ENCODE peak calls at places on chromosome 11, in ten cellular contexts. I is GM12891, C is GM12892, U is adrenal gland, T is sigmoid colon, D is stomach, P is A549, R is transverse colon, Y is Peyer's patch, W is IMR-90. V is an unnamed sample.

GRCh38 chr11:67006029-67006884 is 16.7 kb upstream of the SYT12 start:
- DNase-seq in I (peak), D (no peak), U (no peak), R (no peak), W (no peak), P (peak), T (no peak), C (no peak), Y (no peak), V (peak)

GRCh38 chr11:69123593-69124545 is 31.9 kb upstream of the SMIM38 start:
- DNase-seq in C (no peak), W (no peak), P (no peak), U (no peak), I (no peak), Y (no peak), T (no peak), D (no peak), R (no peak), V (no peak)

GRCh38 chr11:94734563-94735275 is 33.4 kb upstream of the AMOTL1 start:
- DNase-seq in T (no peak), P (no peak), Y (no peak), D (no peak), I (no peak), U (no peak), C (no peak), R (no peak), W (no peak), V (no peak)

GRCh38 chr11:76623884-76624419 is 46.6 kb downstream of the LRRC32 start:
- DNase-seq in U (no peak), I (no peak), P (no peak), Y (no peak), W (no peak), R (no peak), C (no peak), T (no peak), D (no peak), V (no peak)

GRCh38 chr11:96315476-96315875 is 27.5 kb downstream of the MAML2 start:
- DNase-seq in W (no peak), U (no peak), C (no peak), R (no peak), T (no peak), I (no peak), P (no peak), Y (no peak), D (no peak), V (no peak)

GRCh38 chr11:133531971-133532651 is at the start of gene OPCML:
- DNase-seq in P (no peak), I (no peak), R (no peak), T (no peak), D (no peak), C (no peak), U (no peak), Y (no peak), W (no peak), V (no peak)

GRCh38 chr11:76209956-76210885 is 3.9 kb upstream of the WNT11 start:
- DNase-seq in P (no peak), R (peak), U (peak), I (no peak), C (no peak), Y (peak), W (peak), T (peak), D (peak), V (peak)

GRCh38 chr11:122882809-122883681 is 486 bp downstream of the JHY start:
- DNase-seq in P (peak), C (peak), I (peak), Y (peak), T (peak), U (peak), W (peak), R (peak), D (peak), V (peak)

GRCh38 chr11:35145249-35145648 is 6.3 kb downstream of the CD44 start:
- DNase-seq in C (peak), D (peak), W (peak), P (no peak), T (no peak), Y (peak), I (no peak), U (no peak), R (peak), V (peak)

GRCh38 chr11:58919561-58919960 is 19.7 kb upstream of the GLYATL1 start:
- DNase-seq in Y (no peak), I (no peak), P (no peak), R (no peak), U (no peak), W (peak), D (no peak), C (no peak), T (no peak), V (no peak)

GRCh38 chr11:134207538-134208239 is 16.1 kb downstream of the NCAPD3 start:
- DNase-seq in T (no peak), D (peak), P (no peak), U (peak), C (no peak), R (peak), W (no peak), I (no peak), Y (peak), V (peak)

GRCh38 chr11:9091044-9091936 is at the start of gene SCUBE2:
- DNase-seq in T (no peak), D (no peak), U (no peak), R (peak), P (peak), Y (no peak), I (peak), C (peak), W (no peak), V (no peak)

GRCh38 chr11:3156282-3156660 is 8.8 kb downstream of the OSBPL5 start:
- DNase-seq in T (peak), I (no peak), P (no peak), Y (no peak), U (no peak), R (no peak), W (no peak), C (no peak), D (no peak), V (no peak)

GRCh38 chr11:29527391-29527936 is 489.4 kb downstream of the KCNA4 start:
- DNase-seq in D (no peak), R (no peak), T (no peak), U (peak), I (no peak), W (peak), Y (no peak), C (no peak), P (peak), V (no peak)

GRCh38 chr11:35192347-35192746 is 53.4 kb downstream of the CD44 start:
- DNase-seq in Y (peak), U (no peak), R (peak), C (no peak), D (no peak), I (no peak), P (no peak), T (peak), W (peak), V (no peak)

GRCh38 chr11:134841411-134841810 is 429.4 kb upstream of the B3GAT1 start:
- DNase-seq in W (no peak), R (no peak), T (no peak), Y (no peak), P (no peak), C (no peak), U (no peak), D (no peak), I (no peak), V (no peak)

GRCh38 chr11:128470081-128470480 is 117.3 kb downstream of the ETS1 start:
- DNase-seq in U (no peak), W (no peak), P (no peak), R (no peak), Y (no peak), I (no peak), D (no peak), T (no peak), C (no peak), V (no peak)

GRCh38 chr11:128469220-128469619 is 118.1 kb downstream of the ETS1 start:
- DNase-seq in R (peak), U (no peak), I (no peak), W (no peak), P (no peak), D (no peak), T (no peak), C (peak), Y (peak), V (no peak)

GRCh38 chr11:128472128-128473110 is 114.9 kb downstream of the ETS1 start:
- DNase-seq in P (no peak), I (no peak), Y (no peak), R (no peak), T (no peak), C (no peak), D (no peak), U (no peak), W (peak), V (no peak)

GRCh38 chr11:128473631-128474030 is 113.7 kb downstream of the ETS1 start:
- DNase-seq in I (no peak), P (no peak), Y (peak), D (no peak), U (no peak), T (no peak), R (no peak), W (no peak), C (no peak), V (no peak)

GRCh38 chr11:128471138-128471661 is 116.2 kb downstream of the ETS1 start:
- DNase-seq in Y (peak), R (peak), I (no peak), P (no peak), W (no peak), D (no peak), U (no peak), T (no peak), C (no peak), V (no peak)
- TF ChIP-seq POLR2A in Y (no peak), R (peak), I (peak), P (no peak), W (no peak), D (no peak), U (no peak), T (no peak), C (peak), V (no peak)

GRCh38 chr11:105860105-105860504 is 161.9 kb downstream of the MSANTD4 start:
- DNase-seq in I (no peak), P (no peak), D (no peak), C (no peak), Y (no peak), W (no peak), R (no peak), U (no peak), T (no peak), V (no peak)
- TF ChIP-seq POLR2A in I (no peak), P (no peak), D (no peak), C (no peak), Y (no peak), W (no peak), R (no peak), U (no peak), T (no peak), V (no peak)

DNA sequence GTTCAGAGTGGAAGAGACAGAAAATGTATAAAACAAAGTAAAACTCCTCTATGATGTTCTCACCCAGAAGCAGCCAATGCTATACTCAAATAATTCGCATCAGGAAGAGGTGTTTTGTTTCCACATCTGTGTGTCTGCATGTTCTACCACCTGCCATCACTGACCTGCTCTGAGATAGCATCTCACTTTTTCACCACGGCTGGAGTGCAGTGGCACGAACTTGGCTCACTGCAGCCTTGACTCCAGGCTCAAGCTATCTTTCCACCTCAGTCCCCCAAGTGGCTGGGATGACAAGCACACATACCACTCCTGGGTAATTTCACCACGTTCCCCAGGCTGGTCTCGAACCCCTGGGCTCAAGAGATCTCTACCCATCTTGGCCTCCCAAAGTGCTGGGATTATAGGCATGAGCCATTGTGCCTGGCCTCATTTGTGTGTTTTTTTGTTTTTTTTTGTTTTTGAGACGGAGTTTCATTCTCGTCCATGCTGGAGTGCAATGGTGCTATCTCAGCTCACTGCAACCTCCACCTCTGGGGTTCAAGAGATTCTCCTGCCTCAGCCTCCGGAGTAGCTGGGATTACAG is 14.4 kb downstream of the TALDO1 start:
- DNase-seq in P (no peak), R (no peak), D (no peak), Y (no peak), W (no peak), T (no peak), U (no peak), I (no peak), C (no peak), V (no peak)
- TF ChIP-seq POLR2A in P (no peak), R (no peak), D (no peak), Y (no peak), W (no peak), T (no peak), U (no peak), I (no peak), C (no peak), V (no peak)

GRCh38 chr11:20021212-20021611 is 139.1 kb downstream of the DBX1 start:
- DNase-seq in W (no peak), P (no peak), D (no peak), C (no peak), Y (no peak), I (no peak), U (no peak), R (no peak), T (no peak), V (no peak)

GRCh38 chr11:20020716-20021115 is 139.6 kb downstream of the DBX1 start:
- DNase-seq in R (no peak), W (no peak), I (no peak), C (no peak), Y (no peak), U (no peak), P (no peak), D (no peak), T (no peak), V (no peak)

GRCh38 chr11:20023082-20023426 is 137.2 kb downstream of the DBX1 start:
- DNase-seq in U (no peak), C (no peak), Y (no peak), W (no peak), D (no peak), R (no peak), I (no peak), T (no peak), P (no peak), V (no peak)

GRCh38 chr11:20021771-20022362 is 138.4 kb downstream of the DBX1 start:
- DNase-seq in D (no peak), Y (no peak), I (no peak), T (no peak), U (no peak), R (no peak), C (no peak), W (no peak), P (peak), V (no peak)

DNA sequence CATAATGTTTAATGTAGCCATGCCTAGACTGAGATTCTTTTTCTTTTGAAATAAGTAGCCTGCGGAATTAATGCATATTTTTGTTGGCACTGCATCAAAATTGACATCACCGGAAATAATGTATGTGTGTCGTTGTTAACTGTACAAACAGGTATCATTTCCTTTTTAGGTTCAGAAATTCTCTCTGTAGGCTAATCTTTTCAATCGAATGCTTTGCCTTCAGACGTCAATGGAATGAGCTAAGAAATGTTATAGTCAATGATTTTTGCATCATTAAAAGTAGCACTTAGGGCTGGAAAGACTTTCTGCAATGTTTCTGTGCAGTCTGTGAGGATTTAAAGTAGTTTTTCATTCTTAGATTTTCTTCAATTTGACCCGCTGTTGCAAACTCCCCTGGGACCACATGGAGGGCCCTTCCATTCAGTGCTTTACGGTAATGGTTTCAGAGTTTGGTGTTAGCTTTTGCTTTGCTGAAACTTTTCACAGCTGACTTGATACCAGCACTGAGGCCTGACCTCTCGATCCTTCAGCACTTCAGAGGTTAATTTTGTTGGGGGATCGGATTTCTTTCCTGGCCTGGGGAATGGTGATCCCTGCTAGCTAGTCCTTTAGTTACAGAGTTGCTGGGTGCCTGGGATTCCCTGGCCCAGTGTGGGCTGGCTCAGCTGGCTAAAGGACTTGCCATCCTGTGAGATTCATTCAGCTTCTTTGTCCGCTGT is 137.8 kb downstream of the DBX1 start:
- DNase-seq in Y (no peak), R (no peak), I (no peak), D (no peak), C (no peak), P (peak), W (peak), U (no peak), T (no peak), V (no peak)
- TF ChIP-seq POLR2A in Y (no peak), R (no peak), I (no peak), D (no peak), C (no peak), P (no peak), W (no peak), U (no peak), T (no peak), V (no peak)

GRCh38 chr11:118212131-118212725 is 12.6 kb downstream of the JAML start:
- DNase-seq in P (no peak), D (peak), U (no peak), Y (no peak), I (no peak), T (no peak), W (no peak), C (no peak), R (no peak), V (no peak)

GRCh38 chr11:118215262-118215661 is 9.5 kb downstream of the JAML start:
- DNase-seq in D (no peak), T (no peak), I (no peak), W (no peak), U (no peak), C (no peak), R (no peak), P (no peak), Y (peak), V (no peak)

GRCh38 chr11:118214210-118214914 is 10.4 kb downstream of the JAML start:
- DNase-seq in I (no peak), Y (no peak), W (no peak), T (no peak), C (no peak), D (no peak), P (no peak), U (no peak), R (no peak), V (no peak)

GRCh38 chr11:118212781-118213565 is 11.8 kb downstream of the JAML start:
- DNase-seq in P (no peak), U (no peak), D (no peak), W (no peak), R (no peak), Y (no peak), T (no peak), I (no peak), C (no peak), V (no peak)

GRCh38 chr11:118213774-118214173 is 11.0 kb downstream of the JAML start:
- DNase-seq in P (no peak), C (no peak), U (no peak), I (no peak), D (no peak), R (no peak), T (no peak), Y (no peak), W (no peak), V (no peak)
- TF ChIP-seq POLR2A in P (no peak), C (no peak), U (no peak), I (no peak), D (no peak), R (no peak), T (no peak), Y (no peak), W (no peak), V (no peak)

GRCh38 chr11:72812604-72812967 is 1.6 kb upstream of the ATG16L2 start:
- DNase-seq in P (no peak), R (no peak), Y (no peak), D (no peak), T (no peak), W (no peak), C (no peak), I (no peak), U (no peak), V (no peak)

GRCh38 chr11:72814139-72814830 is at the start of gene ATG16L2:
- DNase-seq in Y (peak), D (peak), U (peak), R (peak), C (peak), W (peak), I (peak), T (peak), P (peak), V (peak)

GRCh38 chr11:72814831-72815618 is 814 bp downstream of the ATG16L2 start:
- DNase-seq in T (no peak), C (no peak), D (no peak), R (peak), W (peak), Y (peak), P (peak), U (no peak), I (no peak), V (peak)

GRCh38 chr11:72812968-72813739 is 1.1 kb upstream of the ATG16L2 start:
- DNase-seq in Y (peak), C (no peak), P (peak), T (peak), I (no peak), R (peak), U (no peak), D (peak), W (peak), V (peak)

GRCh38 chr11:72813740-72814138 is 472 bp upstream of the ATG16L2 start:
- DNase-seq in W (peak), P (peak), I (peak), Y (peak), R (peak), D (peak), C (peak), T (peak), U (no peak), V (peak)
- TF ChIP-seq POLR2A in W (peak), P (peak), I (peak), Y (peak), R (no peak), D (no peak), C (peak), T (peak), U (peak), V (peak)

DNA sequence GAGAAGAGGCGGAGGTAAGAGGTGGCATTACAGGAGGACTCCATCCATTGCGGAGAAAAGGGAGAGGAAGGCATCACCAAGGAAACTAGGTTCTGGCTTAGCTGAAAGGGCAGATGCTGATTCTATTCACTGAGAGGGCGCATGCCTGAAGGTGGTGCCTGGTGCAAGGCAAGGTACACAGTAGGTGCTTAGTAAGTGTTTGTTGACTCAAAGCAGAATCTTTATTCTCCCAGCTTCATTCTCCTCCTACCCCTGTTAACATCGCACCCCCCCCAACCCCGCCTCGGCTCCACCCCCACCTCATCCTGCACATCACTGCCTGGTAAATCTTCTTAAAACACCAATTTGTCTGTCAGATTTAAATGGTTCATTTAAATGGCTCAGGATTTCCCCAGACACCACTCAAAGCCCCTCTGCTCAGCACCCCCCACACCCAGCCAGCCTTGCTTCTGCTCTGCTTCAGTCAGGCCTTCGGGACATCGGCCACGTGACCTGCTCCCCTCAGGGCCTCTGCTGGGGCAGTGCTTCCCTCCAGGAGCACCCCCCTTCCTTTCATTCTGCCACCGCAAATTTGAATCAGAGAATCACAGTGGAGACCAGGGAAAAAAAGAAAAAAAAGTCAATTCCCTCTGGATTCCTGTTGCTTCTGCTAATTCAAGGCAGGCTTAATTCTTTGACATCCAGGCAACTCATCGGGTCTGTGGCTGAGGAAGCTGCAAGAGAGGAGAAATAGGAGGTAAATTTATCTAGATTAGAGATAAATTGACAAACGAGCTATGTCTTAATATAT is 17.8 kb upstream of the RCN1 start:
- DNase-seq in I (no peak), Y (no peak), C (no peak), W (no peak), T (no peak), D (no peak), R (no peak), P (no peak), U (no peak), V (no peak)
- TF ChIP-seq POLR2A in I (no peak), Y (no peak), C (no peak), W (no peak), T (no peak), D (no peak), R (no peak), P (no peak), U (no peak), V (no peak)